ENCODE peak calls at places on chromosomes 5 and 9, in six cellular contexts. I is right atrium auricular region; D is spleen; V is CD4-positive, alpha-beta T cell; Z is neural crest cell; T is AG09319. Q is an unnamed sample.

GRCh38 chr5:6773342-6774035 is 60.3 kb downstream of the TENT4A start:
- DNase-seq in Z (no peak), D (no peak), V (no peak), T (no peak), I (no peak), Q (no peak)

GRCh38 chr5:14167211-14167845 is 24.2 kb downstream of the TRIO start:
- DNase-seq in Z (no peak), I (no peak), D (no peak), T (no peak), V (no peak), Q (no peak)

GRCh38 chr9:101235105-101235866 is 149.5 kb downstream of the BAAT start:
- DNase-seq in V (no peak), D (no peak), Z (no peak), I (no peak), T (no peak), Q (no peak)

GRCh38 chr9:132590318-132591182 is 8.1 kb downstream of the BARHL1 start:
- DNase-seq in D (no peak), T (no peak), Z (no peak), I (no peak), V (no peak), Q (peak; percentile 75)

GRCh38 chr9:77384406-77384805 is 207.1 kb downstream of the VPS13A start:
- DNase-seq in T (peak; percentile 10), Z (no peak), I (no peak), V (no peak), D (no peak), Q (no peak)

GRCh38 chr5:61051267-61051666 is 106.3 kb downstream of the NDUFAF2 start:
- DNase-seq in T (no peak), D (no peak), I (no peak), Z (no peak), V (no peak), Q (no peak)

GRCh38 chr5:173385832-173386360 is 57.7 kb upstream of the STC2 start:
- DNase-seq in V (no peak), Z (no peak), D (no peak), I (no peak), T (no peak), Q (no peak)

GRCh38 chr5:35096209-35096608 is 48.5 kb upstream of the AGXT2 start:
- DNase-seq in T (no peak), I (no peak), V (no peak), D (no peak), Z (no peak), Q (no peak)

GRCh38 chr9:87267701-87268100 is 230.0 kb upstream of the DAPK1 start:
- DNase-seq in T (peak; percentile 82), D (no peak), I (peak; percentile 74), Z (no peak), V (no peak), Q (no peak)

GRCh38 chr9:89359636-89360315 is 41.5 kb downstream of the SECISBP2 start:
- DNase-seq in I (no peak), V (no peak), Z (no peak), D (no peak), T (peak; percentile 10), Q (no peak)

GRCh38 chr9:133889498-133890301 is 102.4 kb downstream of the VAV2 start:
- DNase-seq in V (no peak), D (no peak), I (no peak), Z (no peak), T (no peak), Q (no peak)

GRCh38 chr5:173568128-173568527 is 48.3 kb downstream of the BOD1 start:
- DNase-seq in T (no peak), V (no peak), I (no peak), D (no peak), Z (no peak), Q (no peak)

GRCh38 chr5:31333475-31333874 is 140.0 kb downstream of the CDH6 start:
- DNase-seq in V (no peak), I (no peak), Z (no peak), T (no peak), D (no peak), Q (no peak)

GRCh38 chr5:181224390-181225234 is 1.5 kb downstream of the TRIM41 start:
- DNase-seq in I (no peak), T (no peak), V (no peak), D (peak; percentile 91), Z (no peak), Q (no peak)

GRCh38 chr5:96384353-96384752 is 48.7 kb downstream of the PCSK1 start:
- DNase-seq in Z (no peak), I (peak; percentile 69), D (no peak), V (no peak), T (no peak), Q (no peak)

GRCh38 chr9:124812401-124813016 is 35.6 kb downstream of the OLFML2A start:
- DNase-seq in I (peak; percentile 83), T (no peak), D (no peak), V (no peak), Z (no peak), Q (no peak)

GRCh38 chr9:33661186-33661585 is 134.2 kb upstream of the PRSS3 start:
- DNase-seq in Z (no peak), I (no peak), D (no peak), T (no peak), V (no peak), Q (no peak)

GRCh38 chr5:157502143-157502647 is 42.2 kb downstream of the NIPAL4 start:
- DNase-seq in D (no peak), V (no peak), T (no peak), Z (no peak), I (no peak), Q (no peak)

GRCh38 chr9:119368681-119369581 is at the start of gene BRINP1:
- DNase-seq in T (no peak), I (no peak), D (no peak), Z (peak; percentile 61), V (no peak), Q (no peak)

GRCh38 chr5:163586431-163587033 is 81.1 kb downstream of the MAT2B start:
- DNase-seq in T (no peak), V (no peak), I (no peak), D (no peak), Z (no peak), Q (no peak)

GRCh38 chr9:6305954-6306563 is 22.1 kb upstream of the TPD52L3 start:
- DNase-seq in I (no peak), D (no peak), T (peak; percentile 10), V (no peak), Z (no peak), Q (no peak)
- TF ChIP-seq CTCF in I (peak; percentile 67), D (no peak), T (peak; percentile 53), V (no peak), Z (peak; percentile 76), Q (peak; percentile 81)

GRCh38 chr5:174837919-174838902 is 113.8 kb downstream of the MSX2 start:
- DNase-seq in T (peak; percentile 85), D (no peak), I (no peak), V (no peak), Z (peak; percentile 4), Q (no peak)
- TF ChIP-seq CTCF in T (peak; percentile 49), D (no peak), I (no peak), V (no peak), Z (peak; percentile 45), Q (peak; percentile 67)

GRCh38 chr5:77086611-77087483 is at the start of gene ZBED3:
- DNase-seq in V (peak; percentile 65), D (peak; percentile 89), I (peak; percentile 76), Z (peak; percentile 54), T (no peak), Q (peak; percentile 89)
- TF ChIP-seq CTCF in V (peak; percentile 26), D (no peak), I (no peak), Z (peak; percentile 46), T (peak; percentile 21), Q (peak; percentile 74)

GRCh38 chr9:108724122-108724521 is 131.7 kb downstream of the ACTL7B start:
- DNase-seq in T (no peak), V (no peak), Z (no peak), D (no peak), I (no peak), Q (no peak)

GRCh38 chr9:108720191-108720642 is 135.6 kb downstream of the ACTL7B start:
- DNase-seq in D (no peak), I (no peak), T (no peak), V (no peak), Z (no peak), Q (no peak)

GRCh38 chr9:108724669-108725068 is 131.1 kb downstream of the ACTL7B start:
- DNase-seq in V (no peak), I (no peak), T (no peak), Z (no peak), D (no peak), Q (no peak)

GRCh38 chr9:108727580-108728056 is 128.2 kb downstream of the ACTL7B start:
- DNase-seq in V (no peak), T (no peak), I (peak; percentile 56), Z (no peak), D (no peak), Q (no peak)

GRCh38 chr9:108722396-108722795 is 133.4 kb downstream of the ACTL7B start:
- DNase-seq in V (no peak), D (no peak), T (no peak), Z (no peak), I (no peak), Q (no peak)
- TF ChIP-seq CTCF in V (no peak), D (no peak), T (no peak), Z (no peak), I (no peak), Q (no peak)

GRCh38 chr5:135829681-135830383 is 4.6 kb upstream of the SLC25A48 start:
- DNase-seq in D (no peak), I (peak; percentile 57), V (no peak), Z (peak; percentile 72), T (no peak), Q (no peak)

GRCh38 chr5:135829179-135829578 is 5.3 kb upstream of the SLC25A48 start:
- DNase-seq in V (no peak), I (no peak), Z (no peak), T (no peak), D (no peak), Q (no peak)

GRCh38 chr5:135826994-135827671 is 7.3 kb upstream of the SLC25A48 start:
- DNase-seq in T (no peak), Z (no peak), D (no peak), I (peak; percentile 38), V (no peak), Q (no peak)

GRCh38 chr5:135828793-135829150 is 5.7 kb upstream of the SLC25A48 start:
- DNase-seq in I (no peak), V (no peak), D (no peak), T (no peak), Z (no peak), Q (no peak)

GRCh38 chr5:135827965-135828792 is 6.3 kb upstream of the SLC25A48 start:
- DNase-seq in V (no peak), T (no peak), I (peak; percentile 47), D (no peak), Z (no peak), Q (no peak)
- TF ChIP-seq CTCF in V (no peak), T (no peak), I (no peak), D (no peak), Z (no peak), Q (no peak)

Q was measured in chondrocyte.